ENCODE peak calls at places on chromosomes 7 and 10, in five cellular contexts. H is A549, Y is cardiac muscle cell, R is fibroblast of villous mesenchyme, C is fibroblast of lung. B is an unnamed sample.

GRCh38 chr7:130374507-130374906 is 5.8 kb upstream of the CPA1 start:
- DNase-seq in R (no peak), C (no peak), Y (no peak), H (no peak), B (no peak)

GRCh38 chr10:63383141-63383540 is 82.6 kb downstream of the JMJD1C start:
- DNase-seq in R (peak), H (no peak), C (peak), Y (no peak), B (no peak)

GRCh38 chr10:71025535-71025934 is 137.2 kb upstream of the PCBD1 start:
- DNase-seq in Y (no peak), R (no peak), H (no peak), C (no peak), B (no peak)

GRCh38 chr10:42976353-42977031 is 100.4 kb upstream of the RET start:
- DNase-seq in R (no peak), H (no peak), C (no peak), Y (no peak), B (no peak)

GRCh38 chr10:92891885-92892705 is 43.8 kb downstream of the EXOC6 start:
- DNase-seq in C (peak), R (peak), H (peak), Y (peak), B (peak)

GRCh38 chr7:91243591-91244368 is 20.5 kb upstream of the FZD1 start:
- DNase-seq in H (no peak), R (peak), Y (no peak), C (peak), B (peak)

GRCh38 chr10:90222939-90223338 is 521.5 kb downstream of the KIF20B start:
- DNase-seq in R (no peak), Y (peak), H (no peak), C (no peak), B (no peak)

GRCh38 chr7:73436031-73436929 is 2.7 kb downstream of the FZD9 start:
- DNase-seq in R (no peak), H (peak), Y (no peak), C (no peak), B (peak)

GRCh38 chr10:117511601-117512390 is 30.8 kb upstream of the EMX2 start:
- DNase-seq in Y (no peak), R (no peak), H (no peak), C (no peak), B (no peak)

GRCh38 chr7:140433396-140433795 is 29.5 kb downstream of the RAB19 start:
- DNase-seq in R (no peak), H (no peak), C (no peak), Y (no peak), B (no peak)

GRCh38 chr10:67853512-67853911 is 15.5 kb upstream of the DNAJC12 start:
- DNase-seq in R (no peak), H (no peak), Y (no peak), C (no peak), B (no peak)

GRCh38 chr7:111274882-111275281 is 184.0 kb downstream of the LRRN3 start:
- DNase-seq in R (no peak), H (no peak), C (peak), Y (peak), B (peak)

GRCh38 chr7:97859606-97860204 is 12.5 kb downstream of the ASNS start:
- DNase-seq in H (no peak), C (no peak), Y (no peak), R (no peak), B (no peak)

GRCh38 chr7:81004098-81004497 is 85.2 kb upstream of the SEMA3C start:
- DNase-seq in R (no peak), H (no peak), Y (peak), C (peak), B (peak)

GRCh38 chr10:8233049-8233448 is 178.6 kb downstream of the GATA3 start:
- DNase-seq in C (no peak), H (no peak), R (no peak), Y (no peak), B (no peak)

GRCh38 chr10:1290071-1290471 is 233.9 kb downstream of the WDR37 start:
- DNase-seq in C (no peak), R (no peak), H (peak), Y (no peak), B (no peak)

GRCh38 chr10:79070091-79070610 is 1.4 kb downstream of the ZMIZ1 start:
- DNase-seq in R (peak), Y (peak), C (peak), H (no peak), B (no peak)

GRCh38 chr7:29508608-29509007 is 55.0 kb upstream of the PRR15 start:
- DNase-seq in Y (no peak), C (no peak), H (no peak), R (no peak), B (no peak)

GRCh38 chr7:143456992-143457793 is 13.9 kb downstream of the TAS2R60 start:
- DNase-seq in H (no peak), C (no peak), R (no peak), Y (no peak), B (peak)

GRCh38 chr7:31046723-31047122 is 5.4 kb upstream of the ADCYAP1R1 start:
- DNase-seq in C (no peak), Y (no peak), R (no peak), H (no peak), B (no peak)

GRCh38 chr7:32154797-32155196 is 84.6 kb upstream of the PDE1C start:
- DNase-seq in C (peak), R (no peak), H (no peak), Y (peak), B (peak)

GRCh38 chr10:60031664-60032063 is 125.3 kb upstream of the CCDC6 start:
- DNase-seq in Y (no peak), H (no peak), R (no peak), C (no peak), B (no peak)

GRCh38 chr7:104938741-104939390 is 75.1 kb upstream of the KMT2E start:
- DNase-seq in Y (no peak), H (no peak), R (no peak), C (no peak), B (no peak)

GRCh38 chr7:77727936-77728701 is 31.9 kb downstream of the RSBN1L start:
- DNase-seq in R (peak), Y (peak), C (peak), H (peak), B (peak)

GRCh38 chr7:93574646-93575554 is at the start of gene CALCR:
- DNase-seq in R (no peak), C (no peak), H (peak), Y (no peak), B (no peak)
- H3K4me3 ChIP-seq in R (no peak), C (no peak), H (peak), Y (peak), B (no peak)

DNA sequence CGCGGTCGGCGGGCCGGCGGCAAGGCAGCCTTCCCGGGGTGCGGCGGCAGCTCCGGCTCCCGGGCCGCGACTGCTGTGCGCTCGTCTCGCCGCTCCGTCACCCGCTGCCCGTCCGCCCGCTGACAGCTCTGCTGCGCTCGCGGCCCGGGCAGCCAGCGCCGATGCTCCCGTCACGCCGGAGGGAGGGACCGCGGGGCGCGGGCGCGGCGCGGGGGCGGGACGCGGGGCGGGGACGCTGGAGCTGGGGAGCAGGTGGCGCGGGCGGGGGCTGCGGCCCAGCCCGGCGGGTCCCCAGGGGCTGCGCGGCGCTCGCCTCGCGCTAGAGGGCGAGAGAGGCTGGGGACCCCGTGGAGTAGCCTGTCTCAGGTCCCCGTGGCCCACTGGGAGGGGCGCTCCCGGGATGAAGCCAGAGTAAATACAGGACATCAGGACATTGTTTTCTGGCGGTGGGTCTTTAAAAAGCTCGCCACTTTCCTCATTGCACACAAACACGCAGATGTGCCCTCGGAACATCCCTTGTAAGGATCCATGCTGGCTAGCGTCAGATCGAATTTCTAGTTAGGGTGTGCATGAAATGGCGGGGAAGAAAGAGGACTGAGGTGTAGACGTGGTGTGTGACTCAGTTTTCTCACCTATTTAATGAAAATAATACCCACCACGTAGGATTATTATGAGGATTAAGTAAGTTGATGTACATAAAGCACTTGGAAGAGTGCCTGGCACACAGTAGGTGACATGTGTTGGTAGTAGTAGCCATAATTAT is at the start of gene ELAPOR2:
- DNase-seq in R (peak), C (peak), H (peak), Y (peak), B (peak)
- TF ChIP-seq CTCF in R (peak), C (peak), H (peak), Y (peak), B (peak)

GRCh38 chr10:122044713-122045112 is 55.8 kb downstream of the TACC2 start:
- DNase-seq in Y (peak), H (no peak), R (peak), C (peak), B (peak)
- H3K4me3 ChIP-seq in Y (peak), H (no peak), R (no peak), C (no peak), B (no peak)

GRCh38 chr10:15265076-15265475 is 96.6 kb upstream of the NMT2 start:
- DNase-seq in Y (no peak), H (no peak), C (no peak), R (no peak), B (no peak)

GRCh38 chr10:15259136-15259535 is 90.6 kb upstream of the NMT2 start:
- DNase-seq in R (no peak), H (no peak), C (no peak), Y (no peak), B (no peak)

GRCh38 chr10:15263657-15264323 is 95.3 kb upstream of the NMT2 start:
- DNase-seq in R (no peak), Y (no peak), H (no peak), C (no peak), B (no peak)

GRCh38 chr10:15265558-15265957 is 97.1 kb upstream of the NMT2 start:
- DNase-seq in Y (no peak), H (no peak), R (no peak), C (no peak), B (no peak)

DNA sequence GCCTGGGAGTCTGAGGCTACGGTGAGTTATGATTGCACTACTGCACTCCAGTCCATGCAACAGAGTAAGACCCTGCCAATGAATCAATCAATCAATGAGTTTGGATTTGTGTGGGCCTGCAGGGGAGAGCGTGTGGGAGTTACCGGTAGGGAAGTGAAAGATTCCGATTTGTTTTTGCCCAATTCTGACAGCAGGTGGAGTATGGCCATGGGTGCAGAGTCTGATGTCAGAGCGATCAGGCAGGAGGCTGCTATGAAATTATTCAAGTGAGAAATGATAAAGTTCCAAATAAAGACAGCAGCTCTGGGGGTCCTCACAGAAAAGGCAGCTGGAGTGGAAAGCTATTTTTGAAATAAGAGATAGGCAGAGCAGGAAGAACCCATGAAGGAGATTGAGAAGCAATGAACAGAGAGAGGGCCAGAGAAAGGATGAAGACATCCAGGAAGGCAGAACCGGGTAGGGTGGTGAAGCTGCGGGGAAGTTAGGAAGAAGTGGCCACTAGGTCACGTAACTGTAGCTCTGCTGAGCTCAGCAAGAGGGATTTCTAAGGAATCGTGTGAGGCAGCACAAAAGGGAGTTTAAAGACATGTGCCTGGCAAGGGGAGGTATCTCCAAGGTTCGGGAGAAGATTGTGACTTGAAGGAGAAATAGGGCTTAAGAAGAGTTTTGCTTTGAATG is 93.7 kb upstream of the NMT2 start:
- DNase-seq in Y (peak), C (peak), R (peak), H (peak), B (peak)
- TF ChIP-seq CTCF in Y (peak), C (peak), R (peak), H (peak), B (peak)

GRCh38 chr7:149774237-149775175 is 1.1 kb upstream of the ZNF467 start:
- DNase-seq in C (no peak), R (no peak), Y (peak), H (peak), B (no peak)
- H3K4me3 ChIP-seq in C (no peak), R (no peak), Y (peak), H (peak), B (no peak)

B was measured in astrocyte of the spinal cord.